ENCODE peak calls at places on chromosome 6, in four cellular contexts. One of them, this sample, is unnamed.

GRCh38 chr6:25697537-25698340 is 45.7 kb downstream of the SCGN start:
- DNase-seq in fibroblast of mammary gland: peak
- DNase-seq in body of pancreas: no peak
- DNase-seq in tibial nerve: no peak
- DNase-seq in this sample: no peak

GRCh38 chr6:138545621-138545980 is 46.3 kb upstream of the NHSL1 start:
- DNase-seq in fibroblast of mammary gland: peak
- DNase-seq in body of pancreas: peak
- DNase-seq in tibial nerve: peak
- DNase-seq in this sample: no peak

GRCh38 chr6:34940030-34940434 is 51.0 kb downstream of the ANKS1A start:
- DNase-seq in tibial nerve: no peak
- DNase-seq in body of pancreas: no peak
- DNase-seq in fibroblast of mammary gland: no peak
- DNase-seq in this sample: no peak

GRCh38 chr6:54681987-54682386 is 164.6 kb upstream of the FAM83B start:
- DNase-seq in body of pancreas: no peak
- DNase-seq in tibial nerve: no peak
- DNase-seq in fibroblast of mammary gland: peak
- DNase-seq in this sample: no peak

GRCh38 chr6:30782425-30783014 is 38.2 kb upstream of the IER3 start:
- DNase-seq in fibroblast of mammary gland: peak
- DNase-seq in body of pancreas: no peak
- DNase-seq in tibial nerve: no peak
- DNase-seq in this sample: no peak

GRCh38 chr6:4513561-4513960 is 262.6 kb upstream of the CDYL start:
- DNase-seq in fibroblast of mammary gland: no peak
- DNase-seq in tibial nerve: no peak
- DNase-seq in body of pancreas: no peak
- DNase-seq in this sample: no peak

GRCh38 chr6:63615590-63615989 is 20.0 kb upstream of the PHF3 start:
- DNase-seq in body of pancreas: no peak
- DNase-seq in fibroblast of mammary gland: peak
- DNase-seq in tibial nerve: no peak
- DNase-seq in this sample: no peak

GRCh38 chr6:40409143-40409542 is 178.0 kb downstream of the LRFN2 start:
- DNase-seq in fibroblast of mammary gland: no peak
- DNase-seq in body of pancreas: no peak
- DNase-seq in tibial nerve: no peak
- DNase-seq in this sample: no peak

GRCh38 chr6:148818939-148819575 is 72.2 kb downstream of the UST start:
- DNase-seq in fibroblast of mammary gland: peak
- DNase-seq in body of pancreas: no peak
- DNase-seq in tibial nerve: no peak
- DNase-seq in this sample: no peak

GRCh38 chr6:22906091-22906549 is 336.8 kb downstream of the HDGFL1 start:
- DNase-seq in body of pancreas: no peak
- DNase-seq in tibial nerve: no peak
- DNase-seq in fibroblast of mammary gland: peak
- DNase-seq in this sample: no peak

GRCh38 chr6:40490508-40490907 is 96.7 kb downstream of the LRFN2 start:
- DNase-seq in body of pancreas: no peak
- DNase-seq in tibial nerve: no peak
- DNase-seq in fibroblast of mammary gland: no peak
- DNase-seq in this sample: no peak

GRCh38 chr6:5626727-5627426 is 365.6 kb downstream of the FARS2 start:
- DNase-seq in tibial nerve: no peak
- DNase-seq in fibroblast of mammary gland: no peak
- DNase-seq in body of pancreas: no peak
- DNase-seq in this sample: no peak

GRCh38 chr6:123105561-123105960 is 109.5 kb downstream of the CLVS2 start:
- DNase-seq in fibroblast of mammary gland: peak
- DNase-seq in body of pancreas: no peak
- DNase-seq in tibial nerve: no peak
- DNase-seq in this sample: no peak

GRCh38 chr6:3227363-3228045 is at the start of gene TUBB2B:
- DNase-seq in tibial nerve: no peak
- DNase-seq in body of pancreas: peak
- DNase-seq in fibroblast of mammary gland: no peak
- DNase-seq in this sample: peak

GRCh38 chr6:21099338-21100314 is 493.9 kb upstream of the SOX4 start:
- DNase-seq in fibroblast of mammary gland: no peak
- DNase-seq in body of pancreas: no peak
- DNase-seq in tibial nerve: no peak
- DNase-seq in this sample: no peak

GRCh38 chr6:3326179-3326971 is 67.6 kb downstream of the PSMG4 start:
- DNase-seq in fibroblast of mammary gland: no peak
- DNase-seq in tibial nerve: no peak
- DNase-seq in body of pancreas: no peak
- DNase-seq in this sample: no peak

GRCh38 chr6:143368426-143368825 is 82.1 kb downstream of the ADAT2 start:
- DNase-seq in body of pancreas: no peak
- DNase-seq in tibial nerve: no peak
- DNase-seq in fibroblast of mammary gland: peak
- DNase-seq in this sample: no peak

GRCh38 chr6:112416885-112417284 is 69.8 kb downstream of the RFPL4B start:
- DNase-seq in tibial nerve: peak
- DNase-seq in body of pancreas: no peak
- DNase-seq in fibroblast of mammary gland: peak
- DNase-seq in this sample: no peak

GRCh38 chr6:83215131-83216047 is 22.2 kb downstream of the RWDD2A start:
- DNase-seq in fibroblast of mammary gland: peak
- DNase-seq in body of pancreas: peak
- DNase-seq in tibial nerve: peak
- DNase-seq in this sample: peak

GRCh38 chr6:112173401-112173800 is 81.0 kb downstream of the LAMA4 start:
- DNase-seq in fibroblast of mammary gland: no peak
- DNase-seq in body of pancreas: no peak
- DNase-seq in tibial nerve: no peak
- DNase-seq in this sample: no peak

GRCh38 chr6:75489025-75489424 is 4.6 kb downstream of the FILIP1 start:
- DNase-seq in fibroblast of mammary gland: no peak
- DNase-seq in body of pancreas: no peak
- DNase-seq in tibial nerve: no peak
- DNase-seq in this sample: no peak

GRCh38 chr6:75492769-75493168 is 831 bp downstream of the FILIP1 start:
- DNase-seq in fibroblast of mammary gland: no peak
- DNase-seq in tibial nerve: no peak
- DNase-seq in body of pancreas: peak
- DNase-seq in this sample: no peak

GRCh38 chr6:75493400-75494064 is at the start of gene FILIP1:
- DNase-seq in body of pancreas: peak
- DNase-seq in fibroblast of mammary gland: peak
- DNase-seq in tibial nerve: peak
- DNase-seq in this sample: peak

GRCh38 chr6:75494290-75494689 is 690 bp upstream of the FILIP1 start:
- DNase-seq in fibroblast of mammary gland: no peak
- DNase-seq in tibial nerve: no peak
- DNase-seq in body of pancreas: no peak
- DNase-seq in this sample: no peak

DNA sequence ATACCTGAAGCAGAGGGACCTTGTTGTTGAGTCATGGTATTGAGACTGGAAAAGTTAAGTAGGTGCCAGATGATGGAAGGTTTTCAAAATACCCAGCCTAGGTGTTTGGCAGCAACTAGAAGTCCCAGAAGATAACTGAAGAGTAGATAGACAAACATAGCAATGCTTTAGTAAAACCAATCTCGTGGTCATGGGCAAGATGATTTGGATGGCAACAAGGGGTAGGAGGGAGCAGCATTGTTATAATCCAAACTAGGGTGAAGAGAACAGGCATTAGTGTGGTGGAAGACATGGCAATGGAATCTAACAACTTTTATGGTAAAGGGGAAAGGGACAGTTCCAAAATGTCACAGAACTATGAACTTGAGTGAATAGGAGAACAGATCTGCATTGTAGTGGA is 2.3 kb downstream of the FILIP1 start:
- DNase-seq in tibial nerve: no peak
- DNase-seq in body of pancreas: no peak
- DNase-seq in fibroblast of mammary gland: no peak
- DNase-seq in this sample: no peak
- H3K4me3 ChIP-seq in tibial nerve: no peak
- H3K4me3 ChIP-seq in body of pancreas: no peak
- H3K4me3 ChIP-seq in fibroblast of mammary gland: no peak
- H3K4me3 ChIP-seq in this sample: no peak

DNA sequence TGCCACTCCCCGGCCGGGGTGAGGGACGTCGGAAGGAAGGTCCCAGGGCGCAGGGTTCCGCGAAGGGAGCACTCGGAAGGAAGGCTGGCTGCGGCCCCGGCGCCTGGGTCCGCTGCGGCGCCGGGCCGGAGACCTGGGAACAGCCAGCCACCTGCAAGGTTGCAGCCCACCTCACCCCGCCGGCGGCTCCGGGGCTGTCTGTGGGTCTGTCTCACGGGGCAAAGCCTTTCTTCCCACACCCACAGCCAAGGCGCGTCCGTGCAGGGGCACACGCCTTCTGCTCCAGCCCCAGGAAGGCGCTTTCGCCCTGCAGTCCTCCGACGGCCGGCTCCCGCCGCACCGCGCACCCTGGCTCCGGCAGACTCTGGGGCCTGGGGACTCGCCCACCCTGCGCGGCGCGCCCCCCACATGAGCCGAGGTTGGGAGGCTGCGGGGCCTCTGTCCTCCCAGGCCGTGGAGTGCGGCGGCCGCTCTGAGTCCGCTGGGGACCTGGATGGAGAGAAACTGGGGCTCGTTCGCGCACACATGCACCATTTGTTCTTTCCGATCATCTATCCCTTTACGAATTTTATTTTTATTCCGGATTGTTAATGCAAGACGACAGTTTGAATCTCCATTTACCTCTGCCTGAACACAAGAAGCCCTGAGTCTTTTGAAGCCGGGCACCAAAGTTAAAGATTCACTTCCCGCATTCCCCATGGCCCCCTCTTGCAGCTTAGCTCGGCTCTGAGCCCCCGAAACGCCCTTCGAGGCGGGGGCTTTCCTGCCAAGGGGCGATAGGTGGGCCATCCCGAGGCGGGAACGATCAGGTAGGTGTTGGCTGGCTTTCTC is 4.5 kb upstream of the FOXC1 start:
- DNase-seq in fibroblast of mammary gland: no peak
- DNase-seq in tibial nerve: no peak
- DNase-seq in body of pancreas: no peak
- DNase-seq in this sample: no peak
- H3K4me3 ChIP-seq in fibroblast of mammary gland: no peak
- H3K4me3 ChIP-seq in tibial nerve: peak
- H3K4me3 ChIP-seq in body of pancreas: no peak
- H3K4me3 ChIP-seq in this sample: peak

GRCh38 chr6:116563830-116564229 is 7.5 kb upstream of the RWDD1 start:
- DNase-seq in tibial nerve: no peak
- DNase-seq in body of pancreas: no peak
- DNase-seq in fibroblast of mammary gland: no peak
- DNase-seq in this sample: no peak
- H3K4me3 ChIP-seq in tibial nerve: no peak
- H3K4me3 ChIP-seq in body of pancreas: no peak
- H3K4me3 ChIP-seq in fibroblast of mammary gland: no peak
- H3K4me3 ChIP-seq in this sample: no peak

DNA sequence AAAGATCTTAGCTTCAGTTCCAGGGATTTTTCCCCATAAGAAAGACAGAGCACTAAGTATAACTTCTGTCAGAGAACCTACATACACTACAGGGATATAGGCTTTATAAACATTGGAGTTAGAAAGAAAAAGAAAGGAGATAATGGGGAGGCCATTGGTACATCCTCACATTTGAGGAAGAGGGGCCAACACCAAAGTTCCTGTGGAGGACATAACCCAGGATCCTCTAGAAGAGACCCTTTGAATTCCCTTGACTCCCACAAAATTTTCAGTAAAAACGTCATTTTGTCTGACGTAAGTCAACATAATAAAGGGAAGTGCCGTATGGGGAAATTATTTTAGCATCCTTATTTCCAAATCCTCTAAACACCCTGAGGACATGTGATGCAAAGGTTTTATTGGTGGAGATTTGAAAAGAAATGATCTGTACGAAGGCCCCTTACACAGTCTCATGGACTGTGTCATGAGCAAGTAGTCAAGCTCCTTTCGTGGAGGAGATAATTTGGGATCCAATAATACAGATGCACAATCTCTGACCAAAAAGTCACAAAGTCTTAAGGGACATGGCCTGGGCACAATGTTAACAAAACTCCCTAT is 33.2 kb downstream of the HLA-DRA start:
- DNase-seq in fibroblast of mammary gland: no peak
- DNase-seq in body of pancreas: no peak
- DNase-seq in tibial nerve: no peak
- DNase-seq in this sample: no peak
- H3K4me3 ChIP-seq in fibroblast of mammary gland: no peak
- H3K4me3 ChIP-seq in body of pancreas: no peak
- H3K4me3 ChIP-seq in tibial nerve: no peak
- H3K4me3 ChIP-seq in this sample: no peak

DNA sequence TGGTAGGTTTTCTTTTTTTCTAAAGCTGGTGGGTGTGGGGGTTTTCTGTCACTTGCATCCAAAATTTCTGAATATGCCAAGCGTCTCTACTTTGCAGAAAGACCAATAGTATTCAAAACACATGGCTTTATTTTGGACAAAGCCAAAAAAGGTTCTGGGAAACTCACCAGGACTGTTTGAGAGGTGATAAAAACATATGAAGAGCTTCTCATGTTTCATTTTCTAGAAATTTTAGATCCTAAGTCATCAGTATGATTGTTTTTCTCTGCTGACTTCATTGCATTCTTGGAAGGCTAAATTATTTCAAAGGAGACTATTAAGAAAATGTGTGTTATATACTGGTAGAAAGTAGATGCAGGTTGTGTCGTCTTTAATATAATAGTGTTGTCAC is 51.3 kb downstream of the GCLC start:
- DNase-seq in fibroblast of mammary gland: no peak
- DNase-seq in body of pancreas: no peak
- DNase-seq in tibial nerve: no peak
- DNase-seq in this sample: no peak
- H3K4me3 ChIP-seq in fibroblast of mammary gland: no peak
- H3K4me3 ChIP-seq in body of pancreas: no peak
- H3K4me3 ChIP-seq in tibial nerve: no peak
- H3K4me3 ChIP-seq in this sample: no peak